ENCODE peak calls at places on chromosomes 4 and X, in four cellular contexts. V, L, C and M are unnamed samples.

GRCh38 chr4:74541611-74542177 is 96.8 kb downstream of the AREG start:
- DNase-seq in V (peak; percentile 25), L (no peak), C (no peak), M (no peak)

GRCh38 chr4:7266525-7267292 is 74.4 kb downstream of the SORCS2 start:
- DNase-seq in V (no peak), L (no peak), C (no peak), M (no peak)

GRCh38 chrX:49177338-49177833 is 5.7 kb downstream of the PLP2 start:
- DNase-seq in V (peak; percentile 69), L (no peak), C (no peak), M (no peak)

GRCh38 chr4:126682250-126682649 is 950.5 kb upstream of the INTU start:
- DNase-seq in V (no peak), L (no peak), C (no peak), M (no peak)

GRCh38 chrX:45445745-45446412 is 245.2 kb upstream of the DIPK2B start:
- DNase-seq in V (no peak), L (no peak), C (no peak), M (peak; percentile 72)

GRCh38 chrX:154457491-154458115 is 478 bp upstream of the PLXNA3 start:
- DNase-seq in V (peak; percentile 73), L (no peak), C (no peak), M (no peak)

GRCh38 chr4:100843897-100844296 is 326.1 kb upstream of the EMCN start:
- DNase-seq in V (no peak), L (no peak), C (no peak), M (no peak)

GRCh38 chr4:76562851-76563803 is 128.1 kb downstream of the SHROOM3 start:
- DNase-seq in V (no peak), L (no peak), C (peak; percentile 12), M (no peak)

GRCh38 chr4:99669084-99669483 is 11.5 kb upstream of the C4orf54 start:
- DNase-seq in V (no peak), L (no peak), C (no peak), M (no peak)

GRCh38 chrX:102684772-102685520 is 27.3 kb upstream of the GPRASP2 start:
- DNase-seq in V (no peak), L (peak; percentile 0), C (no peak), M (no peak)

GRCh38 chr4:891747-892146 is 40.4 kb downstream of the GAK start:
- DNase-seq in V (peak; percentile 29), L (no peak), C (peak; percentile 10), M (no peak)

GRCh38 chrX:114626323-114626722 is 42.4 kb downstream of the HTR2C start:
- DNase-seq in V (peak; percentile 8), L (no peak), C (peak; percentile 0), M (peak; percentile 4)

GRCh38 chr4:3371581-3372001 is 70.2 kb upstream of the HGFAC start:
- DNase-seq in V (no peak), L (no peak), C (no peak), M (no peak)
- TF ChIP-seq MYC in V (no peak), L (no peak), C (no peak), M (no peak)

DNA sequence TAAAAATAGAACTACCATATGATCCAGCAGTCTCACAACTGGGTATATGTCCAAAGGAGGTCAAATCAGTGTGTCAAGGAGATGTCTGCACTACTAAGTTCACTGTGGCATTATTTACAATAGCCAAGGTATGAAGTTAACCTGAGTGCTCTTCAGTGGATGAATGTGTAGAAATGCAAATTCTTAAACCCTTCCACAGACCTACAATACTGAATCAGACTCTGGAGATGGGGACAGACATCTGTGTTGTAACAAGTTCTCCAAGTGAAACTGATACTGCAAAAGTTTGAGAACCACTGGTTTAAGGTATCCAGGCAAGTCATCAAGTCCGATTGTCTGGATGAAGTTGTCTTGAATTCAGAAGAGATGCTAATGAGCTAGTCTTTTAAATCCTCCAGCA is 38.5 kb downstream of the SMAD1 start:
- DNase-seq in V (no peak), L (no peak), C (no peak), M (no peak)
- H3K4me2 ChIP-seq in V (no peak overlapping the region), L (peak overlapping the region; percentile 4), C (no peak overlapping the region), M (no peak overlapping the region)

GRCh38 chr4:82833696-82834313 is 35.2 kb upstream of the SCD5 start:
- DNase-seq in V (no peak), L (no peak), C (peak; percentile 27), M (peak; percentile 74)
- H3K36me3 ChIP-seq in V (peaks cover 68% of the 10 kb centered on the region), L (peaks cover 15% of the 10 kb centered on the region), C (peaks cover 43% of the 10 kb centered on the region), M (peaks cover 13% of the 10 kb centered on the region)

GRCh38 chr4:137124278-137124932 is 407.9 kb downstream of the PCDH18 start:
- DNase-seq in V (peak; percentile 3), L (peak; percentile 1), C (peak; percentile 17), M (peak; percentile 35)
- TF ChIP-seq MYC in V (no peak), L (no peak), C (no peak), M (no peak)

DNA sequence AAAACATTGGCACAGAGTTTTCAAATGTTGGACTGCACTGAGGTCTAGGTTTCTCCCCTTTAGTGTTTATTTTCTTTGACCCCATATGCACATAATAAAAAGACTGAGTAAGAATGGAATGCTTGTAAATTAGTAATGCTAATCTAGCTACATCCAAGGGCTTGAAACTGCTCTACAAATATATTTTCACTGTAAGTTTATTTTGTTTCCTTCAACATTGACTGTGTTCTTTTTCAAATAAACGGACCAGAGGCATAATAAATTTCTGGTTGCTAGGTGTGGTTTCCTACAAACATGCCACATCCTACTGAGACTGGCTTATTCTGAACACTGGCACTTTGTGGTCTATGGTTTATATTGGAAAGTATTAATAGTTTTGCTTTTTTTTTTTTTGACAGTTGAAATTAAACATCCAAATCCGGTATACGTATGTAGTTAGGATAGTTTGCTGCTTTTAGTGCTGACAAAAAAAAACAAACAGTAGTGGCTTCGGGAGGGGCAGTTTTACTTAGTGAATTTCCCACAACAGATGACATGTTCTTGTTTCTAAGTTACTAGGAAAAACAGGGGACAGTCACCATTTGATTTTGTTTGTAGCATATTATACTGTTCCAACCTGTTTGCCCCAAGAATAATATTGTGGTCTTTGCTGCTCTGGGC is 13.2 kb downstream of the CA5B start:
- DNase-seq in V (no peak), L (no peak), C (no peak), M (peak; percentile 34)
- H3K4me2 ChIP-seq in V (no peak overlapping the region), L (no peak overlapping the region), C (no peak overlapping the region), M (no peak overlapping the region)

GRCh38 chr4:106035204-106035603 is 139.9 kb downstream of the NPNT start:
- DNase-seq in V (no peak), L (no peak), C (peak; percentile 59), M (no peak)

GRCh38 chr4:106034751-106035150 is 139.5 kb downstream of the NPNT start:
- DNase-seq in V (no peak), L (no peak), C (no peak), M (no peak)

GRCh38 chr4:106032851-106033286 is 137.6 kb downstream of the NPNT start:
- DNase-seq in V (no peak), L (no peak), C (peak; percentile 37), M (no peak)

GRCh38 chr4:106033469-106033868 is 138.2 kb downstream of the NPNT start:
- DNase-seq in V (no peak), L (no peak), C (no peak), M (no peak)

GRCh38 chr4:106034205-106034604 is 138.9 kb downstream of the NPNT start:
- DNase-seq in V (no peak), L (no peak), C (no peak), M (no peak)
- H3K36me3 ChIP-seq in V (no peaks in the 10 kb centered on the region), L (no peaks in the 10 kb centered on the region), C (no peaks in the 10 kb centered on the region), M (no peaks in the 10 kb centered on the region)

GRCh38 chr4:109803924-109804571 is 2.2 kb upstream of the CFI start:
- DNase-seq in V (peak; percentile 57), L (peak; percentile 7), C (peak; percentile 57), M (peak; percentile 56)
- TF ChIP-seq MYC in V (no peak), L (no peak), C (no peak), M (no peak)